ENCODE peak calls at places on chromosomes 6 and 20, in eight cellular contexts. L, H, M, C, J, K, I and P are unnamed samples.

GRCh38 chr6:137808191-137808590 is 58.9 kb upstream of the TNFAIP3 start:
- DNase-seq in L (no peak), H (peak; percentile 91), M (peak; percentile 70), C (peak; percentile 19), J (no peak), K (no peak), I (no peak), P (no peak)

GRCh38 chr20:42024653-42025052 is 406.5 kb upstream of the CHD6 start:
- DNase-seq in L (peak; percentile 43), H (no peak), M (no peak), C (no peak), J (no peak), K (no peak), I (no peak), P (no peak)

GRCh38 chr6:138667408-138667807 is 106.2 kb upstream of the CCDC28A start:
- DNase-seq in L (no peak), H (no peak), M (no peak), C (no peak), J (no peak), K (no peak), I (no peak), P (no peak)

GRCh38 chr20:13587370-13587769 is 51.4 kb downstream of the TASP1 start:
- DNase-seq in L (no peak), H (no peak), M (no peak), C (no peak), J (no peak), K (no peak), I (no peak), P (no peak)

GRCh38 chr6:109770047-109770446 is 79.0 kb downstream of the FIG4 start:
- DNase-seq in L (no peak), H (no peak), M (no peak), C (no peak), J (no peak), K (no peak), I (no peak), P (no peak)

GRCh38 chr6:141484726-141485125 is 648.0 kb upstream of the GJE1 start:
- DNase-seq in L (no peak), H (no peak), M (peak; percentile 30), C (no peak), J (no peak), K (peak; percentile 13), I (no peak), P (no peak)

GRCh38 chr6:45743028-45743615 is 272.5 kb downstream of the CLIC5 start:
- DNase-seq in L (no peak), H (no peak), M (no peak), C (no peak), J (no peak), K (no peak), I (no peak), P (no peak)

GRCh38 chr6:17021539-17021889 is 80.3 kb upstream of the STMND1 start:
- DNase-seq in L (no peak), H (no peak), M (peak; percentile 87), C (no peak), J (no peak), K (no peak), I (no peak), P (no peak)

DNA sequence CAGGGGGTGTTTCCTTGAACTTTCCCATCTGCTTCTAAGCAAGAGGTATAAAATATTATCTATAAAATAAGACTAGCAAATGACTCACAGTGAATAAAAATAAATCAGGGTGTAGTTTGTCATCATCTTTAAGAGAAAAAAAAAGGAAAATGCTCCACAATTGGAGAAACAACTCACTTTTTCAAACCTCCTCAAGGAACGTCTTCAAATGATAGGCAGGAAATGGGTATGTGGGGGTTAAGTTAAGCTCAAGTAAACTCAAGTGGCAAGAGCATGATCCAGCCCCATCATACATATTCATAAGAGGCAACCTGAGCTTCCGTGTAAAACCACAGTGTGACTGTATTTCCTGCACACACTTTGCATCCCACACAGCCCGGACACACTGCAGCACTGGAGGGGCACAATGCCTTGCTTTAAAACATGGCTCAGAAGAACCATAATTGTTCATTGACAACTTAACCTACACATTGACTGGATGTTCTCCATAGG is 58.5 kb upstream of the CEP85L start:
- DNase-seq in L (no peak), H (peak; percentile 75), M (no peak), C (peak; percentile 36), J (peak; percentile 67), K (peak; percentile 72), I (peak; percentile 11), P (no peak)
- H3K27ac ChIP-seq in L (peak overlapping the region; percentile 53), H (peak overlapping the region; percentile 99), M (peak overlapping the region; percentile 93), C (peak overlapping the region; percentile 72), J (peak overlapping the region; percentile 89), K (no peak overlapping the region), I (no peak overlapping the region), P (peak overlapping the region; percentile 21)

DNA sequence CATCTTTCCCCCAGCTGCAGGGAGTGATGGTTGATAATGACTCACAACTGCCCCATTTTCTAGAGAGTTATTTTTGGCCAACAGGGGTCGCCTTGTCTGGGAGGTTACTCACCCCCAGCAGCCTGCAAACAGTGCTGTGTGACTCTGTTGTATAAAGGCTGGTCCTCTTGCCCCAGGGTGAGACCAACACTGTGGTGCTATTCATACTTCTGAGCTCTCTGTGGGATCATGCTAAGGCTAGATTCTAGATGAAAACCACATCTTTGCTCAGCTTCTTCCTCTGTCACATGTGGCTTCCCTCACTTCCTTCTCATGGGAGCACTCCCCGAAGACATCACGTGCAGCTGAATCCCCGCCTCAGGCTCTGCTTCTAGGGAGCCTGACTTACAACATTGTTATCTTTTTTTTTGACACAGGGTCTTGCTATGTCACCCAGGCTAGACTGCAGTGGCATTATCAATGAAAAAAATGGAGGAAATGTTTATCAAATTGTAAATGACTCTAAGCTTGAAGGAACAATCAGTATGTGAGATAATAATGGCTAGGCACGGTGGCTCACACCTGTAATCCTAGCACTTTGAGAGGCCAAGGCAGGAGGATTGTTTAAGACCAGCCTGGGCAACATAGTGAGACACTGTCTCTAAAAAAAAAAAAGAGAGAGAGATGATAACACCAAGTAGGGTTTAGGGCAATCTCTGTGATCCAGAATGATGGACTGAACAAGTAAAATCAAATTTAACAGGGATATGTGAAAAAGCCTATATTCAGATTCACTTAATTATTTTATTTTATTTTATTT is 55.7 kb upstream of the SLC23A2 start:
- DNase-seq in L (no peak), H (peak; percentile 71), M (peak; percentile 26), C (peak; percentile 64), J (peak; percentile 84), K (peak; percentile 59), I (peak; percentile 49), P (peak; percentile 16)
- H3K27ac ChIP-seq in L (no peak overlapping the region), H (no peak overlapping the region), M (no peak overlapping the region), C (peak overlapping the region; percentile 24), J (no peak overlapping the region), K (no peak overlapping the region), I (no peak overlapping the region), P (peak overlapping the region; percentile 30)

GRCh38 chr20:33664085-33664761 is 2.1 kb downstream of the C20orf144 start:
- DNase-seq in L (no peak), H (no peak), M (no peak), C (no peak), J (no peak), K (no peak), I (no peak), P (no peak)

GRCh38 chr20:33663161-33664084 is 1.3 kb downstream of the C20orf144 start:
- DNase-seq in L (peak; percentile 96), H (peak; percentile 78), M (peak; percentile 60), C (peak; percentile 68), J (peak; percentile 83), K (peak; percentile 83), I (no peak), P (peak; percentile 39)

GRCh38 chr20:33666293-33667244 is at the start of gene ACTL10:
- DNase-seq in L (peak; percentile 92), H (peak; percentile 95), M (peak; percentile 98), C (no peak), J (peak; percentile 76), K (peak; percentile 98), I (peak; percentile 95), P (peak; percentile 86)

GRCh38 chr20:33662172-33662571 is at the start of gene C20orf144:
- DNase-seq in L (no peak), H (no peak), M (no peak), C (no peak), J (no peak), K (no peak), I (no peak), P (no peak)

DNA sequence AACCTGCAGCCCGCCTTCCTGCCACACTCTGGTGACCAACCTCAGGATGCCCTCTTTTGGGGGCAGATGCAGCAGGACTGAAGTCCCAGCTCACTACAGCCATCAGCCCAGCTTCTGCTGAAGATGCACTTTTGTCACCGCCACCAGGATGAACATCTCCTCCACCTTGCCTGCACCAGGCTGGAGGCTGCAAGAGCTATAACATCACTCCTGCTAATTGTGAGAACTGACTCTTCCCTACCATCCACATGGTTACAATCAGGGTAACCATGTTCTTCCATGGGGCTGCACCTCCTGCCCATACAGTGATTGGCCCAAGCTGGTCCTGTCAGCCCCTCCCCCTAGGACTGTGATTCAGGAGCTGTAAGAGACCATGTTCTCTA is 2.0 kb upstream of the ACTL10 start:
- DNase-seq in L (no peak), H (no peak), M (no peak), C (no peak), J (no peak), K (no peak), I (no peak), P (no peak)
- H3K27ac ChIP-seq in L (peak overlapping the region; percentile 95), H (no peak overlapping the region), M (no peak overlapping the region), C (no peak overlapping the region), J (no peak overlapping the region), K (no peak overlapping the region), I (peak overlapping the region; percentile 96), P (no peak overlapping the region)

GRCh38 chr6:18330548-18331066 is 56.5 kb upstream of the RNF144B start:
- DNase-seq in L (no peak), H (no peak), M (no peak), C (no peak), J (no peak), K (no peak), I (no peak), P (no peak)

GRCh38 chr6:18329781-18330180 is 57.4 kb upstream of the RNF144B start:
- DNase-seq in L (no peak), H (no peak), M (no peak), C (no peak), J (no peak), K (no peak), I (no peak), P (no peak)

GRCh38 chr6:18326980-18327379 is 60.2 kb upstream of the RNF144B start:
- DNase-seq in L (no peak), H (no peak), M (no peak), C (no peak), J (no peak), K (no peak), I (no peak), P (no peak)

GRCh38 chr6:18327621-18328548 is 59.3 kb upstream of the RNF144B start:
- DNase-seq in L (no peak), H (no peak), M (no peak), C (no peak), J (no peak), K (no peak), I (no peak), P (no peak)

GRCh38 chr6:18328549-18328922 is 58.6 kb upstream of the RNF144B start:
- DNase-seq in L (no peak), H (peak; percentile 58), M (no peak), C (no peak), J (no peak), K (no peak), I (no peak), P (no peak)
- H3K27ac ChIP-seq in L (no peak overlapping the region), H (peak overlapping the region; percentile 30), M (no peak overlapping the region), C (no peak overlapping the region), J (no peak overlapping the region), K (no peak overlapping the region), I (peak overlapping the region; percentile 67), P (no peak overlapping the region)

DNA sequence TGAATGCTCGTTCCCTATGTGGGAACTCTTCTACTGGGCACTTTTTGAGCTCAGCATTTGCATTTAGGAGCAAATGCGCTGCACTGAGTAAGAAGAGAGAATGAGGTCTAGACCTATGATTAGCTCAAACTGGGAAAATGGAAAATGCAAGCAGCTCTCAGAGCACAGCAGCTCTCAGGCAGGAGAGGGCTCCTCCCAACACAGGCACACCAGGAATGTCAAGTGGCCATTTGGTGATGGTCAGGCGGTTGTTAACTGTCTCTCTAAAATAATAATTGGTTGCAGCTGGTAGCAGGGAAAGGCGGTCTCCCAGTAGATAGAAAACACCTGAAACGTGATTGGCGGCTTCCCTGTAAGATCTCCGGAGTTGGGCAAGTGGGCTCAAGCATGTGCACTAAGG is 162.0 kb upstream of the ECI2 start:
- DNase-seq in L (no peak), H (no peak), M (no peak), C (no peak), J (no peak), K (no peak), I (no peak), P (no peak)
- H3K27ac ChIP-seq in L (no peak overlapping the region), H (no peak overlapping the region), M (no peak overlapping the region), C (no peak overlapping the region), J (no peak overlapping the region), K (no peak overlapping the region), I (no peak overlapping the region), P (no peak overlapping the region)